ENCODE peak calls at places on chromosomes 13 and 19, in seven cellular contexts. W is CD8-positive, alpha-beta T cell; J is upper lobe of right lung; H is fibroblast of lung; F is SK-N-SH; S is uterus; P is IMR-90. X is an unnamed sample.

GRCh38 chr19:1756264-1756663 is 3.0 kb downstream of the ONECUT3 start:
- DNase-seq in W (no peak), J (no peak), H (no peak), F (no peak), S (no peak), P (no peak), X (no peak)

GRCh38 chr13:87798536-87798935 is 127.4 kb downstream of the SLITRK5 start:
- DNase-seq in W (no peak), J (no peak), H (no peak), F (peak), S (no peak), P (no peak), X (no peak)

GRCh38 chr19:35352177-35352447 is 4.4 kb downstream of the FFAR1 start:
- DNase-seq in W (no peak), J (no peak), H (no peak), F (no peak), S (no peak), P (no peak), X (no peak)

GRCh38 chr13:28718538-28719226 is at the start of gene SLC46A3:
- DNase-seq in W (peak), J (peak), H (peak), F (peak), S (peak), P (peak), X (peak)

GRCh38 chr13:26771796-26772195 is 11.2 kb upstream of the GPR12 start:
- DNase-seq in W (no peak), J (no peak), H (no peak), F (no peak), S (no peak), P (no peak), X (no peak)

GRCh38 chr19:45505151-45505995 is 1.9 kb upstream of the VASP start:
- DNase-seq in W (no peak), J (no peak), H (no peak), F (no peak), S (no peak), P (peak), X (no peak)

GRCh38 chr19:51002101-51002532 is 713 bp upstream of the KLK8 start:
- DNase-seq in W (no peak), J (no peak), H (no peak), F (no peak), S (no peak), P (no peak), X (no peak)

GRCh38 chr13:97316390-97316789 is 94.3 kb downstream of the MBNL2 start:
- DNase-seq in W (no peak), J (no peak), H (no peak), F (no peak), S (no peak), P (no peak), X (no peak)

GRCh38 chr19:52691737-52692136 is 43.1 kb downstream of the ZNF611 start:
- DNase-seq in W (no peak), J (no peak), H (no peak), F (no peak), S (no peak), P (no peak), X (no peak)

GRCh38 chr13:46751811-46752635 is 44.9 kb downstream of the ESD start:
- DNase-seq in W (peak), J (no peak), H (no peak), F (no peak), S (no peak), P (peak), X (no peak)

GRCh38 chr13:26022538-26023292 is 29.1 kb downstream of the SHISA2 start:
- DNase-seq in W (no peak), J (peak), H (peak), F (peak), S (no peak), P (peak), X (no peak)

GRCh38 chr19:51094696-51095279 is 12.1 kb upstream of the KLK14 start:
- DNase-seq in W (no peak), J (no peak), H (no peak), F (peak), S (no peak), P (no peak), X (no peak)

GRCh38 chr13:50268500-50268899 is 253.3 kb downstream of the KCNRG start:
- DNase-seq in W (no peak), J (no peak), H (peak), F (peak), S (no peak), P (peak), X (no peak)

GRCh38 chr13:20991741-20992520 is 69.5 kb downstream of the LATS2 start:
- DNase-seq in W (no peak), J (no peak), H (no peak), F (no peak), S (no peak), P (no peak), X (peak)

GRCh38 chr19:33445752-33446070 is 72.2 kb downstream of the CEBPG start:
- DNase-seq in W (no peak), J (no peak), H (no peak), F (no peak), S (peak), P (no peak), X (no peak)

GRCh38 chr13:94121686-94122085 is 357.8 kb downstream of the DCT start:
- DNase-seq in W (no peak), J (no peak), H (peak), F (no peak), S (no peak), P (peak), X (no peak)

GRCh38 chr19:46081928-46082727 is 41.3 kb upstream of the IGFL4 start:
- DNase-seq in W (no peak), J (no peak), H (peak), F (peak), S (no peak), P (peak), X (no peak)

GRCh38 chr13:76885203-76886004 is 801 bp downstream of the KCTD12 start:
- DNase-seq in W (peak), J (peak), H (peak), F (peak), S (peak), P (peak), X (peak)

GRCh38 chr19:42178791-42179500 is 38.5 kb downstream of the DEDD2 start:
- DNase-seq in W (no peak), J (no peak), H (no peak), F (peak), S (no peak), P (no peak), X (no peak)

GRCh38 chr19:48372904-48373303 is 8.7 kb downstream of the SYNGR4 start:
- DNase-seq in W (no peak), J (no peak), H (no peak), F (peak), S (no peak), P (no peak), X (no peak)

GRCh38 chr13:63408227-63409202 is 1992.9 kb upstream of the PCDH20 start:
- DNase-seq in W (no peak), J (no peak), H (peak), F (peak), S (no peak), P (peak), X (no peak)

GRCh38 chr19:13138171-13138915 is 11.8 kb downstream of the STX10 start:
- DNase-seq in W (no peak), J (no peak), H (no peak), F (no peak), S (no peak), P (no peak), X (no peak)

GRCh38 chr13:40048551-40048950 is 393.1 kb downstream of the COG6 start:
- DNase-seq in W (no peak), J (no peak), H (no peak), F (no peak), S (no peak), P (no peak), X (no peak)

GRCh38 chr13:85191996-85192395 is 607.2 kb downstream of the SLITRK6 start:
- DNase-seq in W (no peak), J (no peak), H (no peak), F (no peak), S (no peak), P (no peak), X (no peak)

GRCh38 chr13:72004975-72005374 is 138.0 kb upstream of the DACH1 start:
- DNase-seq in W (no peak), J (no peak), H (peak), F (no peak), S (no peak), P (no peak), X (no peak)

GRCh38 chr13:82713681-82714405 is 1168.4 kb downstream of the SLITRK1 start:
- DNase-seq in W (no peak), J (no peak), H (peak), F (no peak), S (no peak), P (peak), X (no peak)

GRCh38 chr19:2332341-2333026 is 4.0 kb downstream of the SPPL2B start:
- DNase-seq in W (peak), J (no peak), H (no peak), F (no peak), S (no peak), P (no peak), X (no peak)

GRCh38 chr13:43303040-43303729 is 279.8 kb downstream of the DNAJC15 start:
- DNase-seq in W (no peak), J (no peak), H (peak), F (peak), S (no peak), P (peak), X (no peak)

GRCh38 chr19:5170329-5170745 is 170.3 kb downstream of the PTPRS start:
- DNase-seq in W (peak), J (peak), H (no peak), F (peak), S (no peak), P (no peak), X (no peak)

GRCh38 chr19:41936416-41936850 is 8.2 kb upstream of the ERFL start:
- DNase-seq in W (peak), J (no peak), H (no peak), F (no peak), S (no peak), P (no peak), X (no peak)

GRCh38 chr13:51453308-51453958 is 597 bp upstream of the INTS6 start:
- DNase-seq in W (peak), J (peak), H (no peak), F (peak), S (peak), P (no peak), X (no peak)

GRCh38 chr13:73939603-73940002 is 194.6 kb downstream of the KLF12 start:
- DNase-seq in W (no peak), J (no peak), H (no peak), F (no peak), S (no peak), P (no peak), X (no peak)

GRCh38 chr13:30739646-30740642 is 4.6 kb downstream of the ALOX5AP start:
- DNase-seq in W (no peak), J (no peak), H (peak), F (no peak), S (no peak), P (peak), X (no peak)

GRCh38 chr13:39688699-39689405 is 33.4 kb downstream of the COG6 start:
- DNase-seq in W (no peak), J (no peak), H (no peak), F (no peak), S (no peak), P (peak), X (no peak)

GRCh38 chr13:38090913-38091312 is 221.3 kb upstream of the TRPC4 start:
- DNase-seq in W (no peak), J (no peak), H (no peak), F (peak), S (no peak), P (no peak), X (no peak)

GRCh38 chr13:94195715-94196114 is 283.8 kb downstream of the DCT start:
- DNase-seq in W (no peak), J (no peak), H (peak), F (no peak), S (no peak), P (peak), X (no peak)

DNA sequence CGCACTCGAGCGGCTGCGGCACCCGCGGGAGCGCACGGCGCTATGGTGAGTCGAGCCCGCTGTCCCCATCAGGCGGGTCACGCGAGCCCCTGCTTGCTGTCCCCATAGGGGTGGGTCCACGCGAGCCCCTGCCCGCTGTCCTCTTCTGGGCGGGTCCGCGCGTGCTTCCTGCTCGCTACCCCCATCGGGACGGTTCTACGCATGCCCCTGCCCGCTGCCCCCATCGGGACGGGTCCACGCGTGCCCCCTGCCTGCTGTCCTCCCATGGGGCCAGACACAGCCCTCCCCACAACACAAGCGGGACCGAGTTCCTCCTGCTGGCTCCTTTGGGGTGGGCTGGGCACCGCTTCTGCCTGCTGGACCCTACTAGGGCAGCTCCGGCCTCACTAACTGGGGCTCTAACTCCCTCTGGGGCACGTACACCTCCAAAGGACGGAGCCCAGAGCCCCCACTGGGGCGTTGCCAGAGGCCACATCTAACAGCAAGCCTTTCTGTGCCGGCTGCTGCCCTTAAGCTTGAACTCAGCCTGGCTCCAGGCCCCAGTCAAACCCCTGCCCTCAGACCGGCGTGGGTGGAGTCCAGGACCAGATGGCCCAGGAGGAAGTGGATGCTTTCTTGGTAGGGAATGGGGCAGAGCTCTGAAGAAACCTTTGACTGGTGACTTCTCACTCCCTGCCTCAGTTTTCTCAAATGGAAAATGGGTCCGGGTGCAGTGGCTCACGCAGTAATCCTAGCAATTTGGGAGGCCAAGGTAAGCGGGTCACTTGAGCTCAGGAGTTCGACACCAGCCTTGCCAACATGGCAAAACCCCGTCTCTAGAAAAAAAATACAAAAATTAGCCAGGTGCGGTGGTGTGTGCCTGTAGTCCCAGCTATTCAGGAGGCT is 722 bp downstream of the COLGALT1 start:
- DNase-seq in W (no peak), J (peak), H (peak), F (peak), S (peak), P (peak), X (no peak)
- TF ChIP-seq CTCF in W (no peak), J (no peak), H (no peak), F (peak), S (no peak), P (no peak), X (no peak)

GRCh38 chr13:75407473-75407872 is 74.5 kb downstream of the TBC1D4 start:
- DNase-seq in W (no peak), J (no peak), H (no peak), F (no peak), S (no peak), P (no peak), X (no peak)
- H3K27ac ChIP-seq in W (no peak), J (no peak), H (no peak), F (no peak), S (no peak), P (no peak), X (no peak)

GRCh38 chr19:56476093-56476492 is 1.1 kb downstream of the ZNF667 start:
- DNase-seq in W (no peak), J (no peak), H (no peak), F (no peak), S (no peak), P (no peak), X (no peak)
- H3K4me3 ChIP-seq in W (no peak), J (peak), H (peak), F (peak), S (no peak), P (peak), X (peak)

GRCh38 chr19:16383584-16384161 is 59.0 kb downstream of the KLF2 start:
- DNase-seq in W (no peak), J (no peak), H (no peak), F (no peak), S (no peak), P (no peak), X (no peak)

GRCh38 chr19:16380943-16381755 is 56.5 kb downstream of the KLF2 start:
- DNase-seq in W (no peak), J (no peak), H (no peak), F (no peak), S (no peak), P (no peak), X (no peak)

GRCh38 chr19:16382775-16383543 is 58.3 kb downstream of the KLF2 start:
- DNase-seq in W (peak), J (peak), H (peak), F (peak), S (peak), P (peak), X (peak)

GRCh38 chr19:16380314-16380695 is 55.7 kb downstream of the KLF2 start:
- DNase-seq in W (no peak), J (no peak), H (no peak), F (no peak), S (no peak), P (no peak), X (no peak)

GRCh38 chr19:16381756-16382401 is 57.3 kb downstream of the KLF2 start:
- DNase-seq in W (no peak), J (peak), H (peak), F (no peak), S (peak), P (no peak), X (peak)
- TF ChIP-seq CTCF in W (no peak), J (no peak), H (no peak), F (no peak), S (no peak), P (no peak), X (no peak)

GRCh38 chr13:113327391-113327765 is 30.3 kb downstream of the LAMP1 start:
- DNase-seq in W (no peak), J (no peak), H (no peak), F (no peak), S (no peak), P (no peak), X (no peak)
- H3K27ac ChIP-seq in W (no peak), J (no peak), H (no peak), F (no peak), S (no peak), P (no peak), X (no peak)

GRCh38 chr19:10079031-10079453 is 7.1 kb upstream of the SHFL start:
- DNase-seq in W (no peak), J (no peak), H (no peak), F (no peak), S (no peak), P (no peak), X (no peak)
- H3K4me3 ChIP-seq in W (no peak), J (no peak), H (no peak), F (no peak), S (no peak), P (no peak), X (no peak)

GRCh38 chr13:35822666-35823065 is 308.5 kb downstream of the DCLK1 start:
- DNase-seq in W (no peak), J (no peak), H (no peak), F (no peak), S (no peak), P (no peak), X (no peak)
- TF ChIP-seq CTCF in W (no peak), J (no peak), H (no peak), F (no peak), S (no peak), P (no peak), X (no peak)